ENCODE peak calls at places on chromosomes 16 and 17, in ten cellular contexts. M is thyroid gland, E is T-helper 17 cell, K is HFFc6, W is pons, T is HAP-1, X is stomach, V is AG08395, I is right atrium auricular region, A is Ammon's horn. Y is an unnamed sample.

GRCh38 chr16:31224092-31224955 is 7.4 kb upstream of the PYDC1 start:
- DNase-seq in W (no peak), K (no peak), X (no peak), I (no peak), A (no peak), M (no peak), T (no peak), E (no peak), V (no peak), Y (no peak)

GRCh38 chr17:80516533-80516932 is 28.1 kb upstream of the RPTOR start:
- DNase-seq in M (no peak), V (no peak), W (no peak), A (no peak), X (no peak), T (no peak), I (no peak), K (no peak), E (no peak), Y (no peak)

GRCh38 chr16:54073356-54073755 is 213.2 kb downstream of the IRX3 start:
- DNase-seq in A (no peak), V (no peak), X (no peak), E (no peak), T (no peak), M (no peak), W (no peak), I (no peak), K (no peak), Y (no peak)

GRCh38 chr16:75265911-75266701 is 14.7 kb upstream of the BCAR1 start:
- DNase-seq in V (peak; percentile 96), E (no peak), M (peak; percentile 83), K (no peak), T (peak; percentile 90), W (peak; percentile 38), X (peak; percentile 89), I (no peak), A (peak; percentile 68), Y (peak; percentile 90)

GRCh38 chr16:72126429-72126765 is 32.8 kb downstream of the DHX38 start:
- DNase-seq in T (no peak), W (peak; percentile 56), A (no peak), V (no peak), E (no peak), M (no peak), X (no peak), K (no peak), I (no peak), Y (no peak)

GRCh38 chr17:75633484-75634375 is 496 bp downstream of the SMIM5 start:
- DNase-seq in A (peak; percentile 87), K (peak; percentile 90), T (peak; percentile 95), X (peak; percentile 94), V (peak; percentile 96), I (peak; percentile 95), M (peak; percentile 98), E (no peak), W (peak; percentile 88), Y (peak; percentile 95)

GRCh38 chr16:80466024-80466986 is 74.5 kb upstream of the DYNLRB2 start:
- DNase-seq in X (peak; percentile 77), I (peak; percentile 71), A (peak; percentile 86), T (peak; percentile 79), W (peak; percentile 70), V (peak; percentile 70), K (peak; percentile 32), E (peak; percentile 29), M (peak; percentile 62), Y (peak; percentile 90)

GRCh38 chr16:31118223-31119155 is 1.0 kb downstream of the KAT8 start:
- DNase-seq in X (no peak), K (peak; percentile 93), T (no peak), M (no peak), V (peak; percentile 66), E (no peak), W (no peak), I (no peak), A (no peak), Y (peak; percentile 56)

GRCh38 chr16:57013902-57014301 is 24.5 kb downstream of the NLRC5 start:
- DNase-seq in T (no peak), M (no peak), A (no peak), E (no peak), V (no peak), I (no peak), W (no peak), K (no peak), X (no peak), Y (no peak)

GRCh38 chr17:64449545-64449944 is 630 bp downstream of the MILR1 start:
- DNase-seq in E (no peak), K (no peak), V (no peak), I (no peak), A (no peak), W (no peak), T (no peak), X (no peak), M (no peak), Y (no peak)

GRCh38 chr17:65103896-65104295 is 33.3 kb upstream of the RGS9 start:
- DNase-seq in A (no peak), M (no peak), X (no peak), K (no peak), I (no peak), W (no peak), V (no peak), E (no peak), T (no peak), Y (no peak)

GRCh38 chr16:27795992-27796614 is 246.2 kb downstream of the KATNIP start:
- DNase-seq in V (peak; percentile 35), E (no peak), X (peak; percentile 40), T (peak; percentile 80), M (peak; percentile 72), K (peak; percentile 24), A (no peak), I (no peak), W (no peak), Y (peak; percentile 79)